ENCODE peak calls at places on chromosome 12, in four cellular contexts. V, J, O and X are unnamed samples.

GRCh38 chr12:32756476-32757158 is 920 bp upstream of the YARS2 start:
- DNase-seq in O (no peak), V (no peak), J (peak), X (no peak)

GRCh38 chr12:107558141-107558815 is 127.3 kb upstream of the PWP1 start:
- DNase-seq in J (no peak), V (no peak), O (no peak), X (no peak)

GRCh38 chr12:66235626-66236281 is 46.7 kb downstream of the IRAK3 start:
- DNase-seq in V (no peak), O (no peak), J (peak), X (no peak)

GRCh38 chr12:91111366-91112321 is at the start of gene LUM:
- DNase-seq in V (no peak), O (no peak), J (peak), X (peak)

GRCh38 chr12:31600764-31601163 is 9.8 kb upstream of the DENND5B start:
- DNase-seq in J (no peak), O (no peak), V (no peak), X (no peak)

GRCh38 chr12:92059976-92060375 is 85.7 kb downstream of the BTG1 start:
- DNase-seq in J (peak), O (no peak), V (no peak), X (no peak)

GRCh38 chr12:15152456-15152855 is 68.8 kb downstream of the RERG start:
- DNase-seq in O (no peak), J (peak), V (no peak), X (no peak)

GRCh38 chr12:107277850-107278249 is 184.5 kb upstream of the CRY1 start:
- DNase-seq in V (no peak), O (no peak), J (peak), X (peak)

GRCh38 chr12:42511656-42512055 is 77.9 kb downstream of the PRICKLE1 start:
- DNase-seq in V (no peak), O (no peak), J (no peak), X (no peak)

GRCh38 chr12:108525681-108526080 is 10.6 kb downstream of the FICD start:
- DNase-seq in V (no peak), O (no peak), J (peak), X (no peak)

GRCh38 chr12:3489057-3489456 is 1.9 kb upstream of the PRMT8 start:
- DNase-seq in V (no peak), O (no peak), J (peak), X (no peak)

GRCh38 chr12:70756118-70756517 is 118.9 kb upstream of the PTPRB start:
- DNase-seq in J (peak), O (no peak), V (no peak), X (peak)

GRCh38 chr12:117829108-117829507 is 139.7 kb downstream of the KSR2 start:
- DNase-seq in O (no peak), V (no peak), J (no peak), X (no peak)

GRCh38 chr12:99049774-99050173 is 404.7 kb downstream of the APAF1 start:
- DNase-seq in J (no peak), O (no peak), V (no peak), X (no peak)

GRCh38 chr12:66861157-66861750 is 182.4 kb upstream of the GRIP1 start:
- DNase-seq in V (peak), O (peak), J (peak), X (peak)

GRCh38 chr12:4701863-4702262 is 18.3 kb upstream of the GALNT8 start:
- DNase-seq in J (peak), O (no peak), V (no peak), X (no peak)

GRCh38 chr12:128918481-128918880 is 65.2 kb downstream of the GLT1D1 start:
- DNase-seq in O (no peak), J (no peak), V (no peak), X (no peak)

GRCh38 chr12:99223554-99223953 is 424.0 kb upstream of the GARIN6 start:
- DNase-seq in O (no peak), J (no peak), V (no peak), X (no peak)

GRCh38 chr12:53867216-53868012 is 71.2 kb upstream of the HOXC13 start:
- DNase-seq in O (no peak), J (peak), V (no peak), X (no peak)

GRCh38 chr12:132593938-132594358 is 16.4 kb downstream of the LRCOL1 start:
- DNase-seq in V (peak), J (peak), O (no peak), X (peak)

GRCh38 chr12:68375701-68376469 is 43.7 kb upstream of the MDM1 start:
- DNase-seq in V (no peak), J (peak), O (no peak), X (no peak)

GRCh38 chr12:112855375-112855774 is 51.4 kb upstream of the OAS1 start:
- DNase-seq in J (no peak), O (no peak), V (no peak), X (no peak)

GRCh38 chr12:45401008-45401407 is 185.1 kb downstream of the ANO6 start:
- DNase-seq in V (no peak), J (no peak), O (no peak), X (no peak)

GRCh38 chr12:132495629-132496207 is 5.8 kb downstream of the FBRSL1 start:
- DNase-seq in O (no peak), V (no peak), J (no peak), X (no peak)

GRCh38 chr12:71046215-71046614 is 111.6 kb downstream of the TSPAN8 start:
- DNase-seq in J (peak), V (no peak), O (no peak), X (peak)

GRCh38 chr12:132998742-132999141 is 12.6 kb downstream of the ZNF26 start:
- DNase-seq in V (no peak), O (no peak), J (no peak), X (no peak)

GRCh38 chr12:73106896-73107295 is 834.7 kb downstream of the TRHDE start:
- DNase-seq in J (no peak), O (no peak), V (no peak), X (no peak)

GRCh38 chr12:113347107-113347506 is 11.3 kb upstream of the PLBD2 start:
- DNase-seq in J (no peak), O (no peak), V (no peak), X (no peak)

GRCh38 chr12:107243316-107243715 is 150.0 kb upstream of the CRY1 start:
- DNase-seq in O (no peak), V (no peak), J (no peak), X (no peak)

GRCh38 chr12:6341439-6342139 is at the start of gene TNFRSF1A:
- DNase-seq in O (no peak), V (peak), J (peak), X (no peak)

GRCh38 chr12:123126294-123127144 is 24.4 kb downstream of the PITPNM2 start:
- DNase-seq in V (no peak), J (peak), O (no peak), X (peak)

GRCh38 chr12:42756841-42757661 is 167.5 kb upstream of the PRICKLE1 start:
- DNase-seq in O (no peak), V (no peak), J (peak), X (peak)

GRCh38 chr12:66500841-66501240 is 178.0 kb downstream of the GRIP1 start:
- DNase-seq in O (no peak), J (no peak), V (no peak), X (no peak)

GRCh38 chr12:45518516-45519235 is 210.8 kb upstream of the ARID2 start:
- DNase-seq in V (no peak), O (peak), J (no peak), X (no peak)

GRCh38 chr12:131796411-131796736 is 31.8 kb upstream of the MMP17 start:
- DNase-seq in J (no peak), O (no peak), V (no peak), X (no peak)

GRCh38 chr12:122880668-122881067 is 15.3 kb downstream of the VPS37B start:
- DNase-seq in J (peak), V (no peak), O (no peak), X (no peak)

GRCh38 chr12:132143328-132144071 is 619 bp downstream of the DDX51 start:
- DNase-seq in J (no peak), O (peak), V (no peak), X (no peak)

DNA sequence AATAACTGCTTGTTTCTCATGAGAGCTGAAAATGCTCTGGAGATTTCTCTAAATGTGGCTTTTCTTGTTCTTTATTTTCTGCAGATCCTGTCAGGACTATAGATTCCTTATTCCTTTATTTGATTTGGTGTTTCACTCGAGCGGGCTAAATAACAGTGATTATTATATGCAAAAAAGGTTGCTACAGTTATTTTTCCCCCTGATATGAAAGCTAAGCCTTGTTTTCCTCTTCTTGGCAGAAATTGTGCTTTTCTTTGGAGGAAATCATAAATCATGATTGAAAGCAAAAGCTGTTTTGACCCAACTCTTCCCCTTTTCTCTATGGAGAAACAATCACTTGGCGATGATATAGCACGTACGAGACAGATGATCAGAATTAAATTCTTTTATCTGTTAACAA is 31.3 kb downstream of the PPFIBP1 start:
- DNase-seq in O (no peak), V (no peak), J (peak), X (no peak)
- H3K4me3 ChIP-seq in O (no peak), V (no peak), J (peak), X (no peak)

GRCh38 chr12:57765698-57766463 is 997 bp downstream of the CYP27B1 start:
- DNase-seq in O (no peak), V (no peak), J (no peak), X (no peak)
- H3K4me3 ChIP-seq in O (peak), V (peak), J (peak), X (peak)

GRCh38 chr12:130163461-130164215 is 1.4 kb downstream of the FZD10 start:
- DNase-seq in V (no peak), J (no peak), O (no peak), X (no peak)
- H3K4me3 ChIP-seq in V (peak), J (no peak), O (no peak), X (no peak)

GRCh38 chr12:13948631-13949030 is 32.8 kb downstream of the GRIN2B start:
- DNase-seq in O (no peak), V (no peak), J (no peak), X (no peak)

GRCh38 chr12:13950502-13950901 is 30.9 kb downstream of the GRIN2B start:
- DNase-seq in J (no peak), V (no peak), O (no peak), X (no peak)

GRCh38 chr12:13947237-13947945 is 34.0 kb downstream of the GRIN2B start:
- DNase-seq in J (no peak), V (no peak), O (no peak), X (no peak)

GRCh38 chr12:13956060-13956590 is 25.3 kb downstream of the GRIN2B start:
- DNase-seq in V (no peak), J (no peak), O (no peak), X (no peak)

GRCh38 chr12:13952096-13952495 is 29.3 kb downstream of the GRIN2B start:
- DNase-seq in O (no peak), J (no peak), V (no peak), X (no peak)
- H3K4me3 ChIP-seq in O (no peak), J (no peak), V (no peak), X (no peak)

DNA sequence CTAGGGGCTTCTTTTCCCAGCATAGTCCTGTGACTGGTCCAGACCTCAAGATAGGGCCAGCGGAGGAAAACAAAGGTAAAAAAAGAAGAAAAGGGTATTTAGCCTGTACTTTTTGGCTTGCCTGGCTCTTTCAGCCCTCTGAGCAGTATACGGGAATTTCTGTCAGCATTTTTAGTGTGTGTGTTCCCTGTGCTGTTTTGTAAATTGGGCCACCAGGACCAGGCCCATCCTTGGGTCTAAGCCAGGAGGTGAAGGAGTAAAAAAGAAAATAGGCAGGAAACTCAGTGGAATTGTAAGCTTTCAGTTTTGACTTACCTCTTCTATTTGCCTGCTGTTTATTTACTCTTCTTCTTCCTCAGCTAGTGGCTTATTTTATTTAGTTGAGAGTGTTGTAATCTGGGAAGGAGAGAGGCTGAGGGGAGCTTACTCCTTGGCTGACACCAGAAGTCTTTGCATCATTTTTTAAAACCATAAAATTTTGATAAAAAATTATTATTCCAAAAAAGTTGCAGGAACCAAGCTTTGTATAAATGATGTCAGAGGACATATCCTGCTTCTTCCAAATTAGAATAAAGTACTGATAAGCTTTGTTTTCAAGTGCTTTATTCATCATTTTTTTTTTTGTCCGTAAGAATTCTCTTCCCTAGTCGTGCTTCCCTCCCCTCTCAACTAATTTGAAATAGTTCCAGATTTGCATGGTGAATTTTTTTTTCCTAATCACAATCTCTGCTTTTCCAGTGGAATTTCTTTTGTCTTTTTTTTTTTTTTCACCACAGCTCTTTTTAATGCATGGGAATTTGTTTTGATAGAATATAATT is 63.8 kb downstream of the DIP2B start:
- DNase-seq in O (no peak), J (peak), V (no peak), X (no peak)
- H3K4me3 ChIP-seq in O (no peak), J (no peak), V (no peak), X (no peak)

GRCh38 chr12:47902131-47902639 is 2.6 kb downstream of the VDR start:
- DNase-seq in J (no peak), V (no peak), O (no peak), X (no peak)
- H3K4me3 ChIP-seq in J (no peak), V (no peak), O (no peak), X (no peak)

DNA sequence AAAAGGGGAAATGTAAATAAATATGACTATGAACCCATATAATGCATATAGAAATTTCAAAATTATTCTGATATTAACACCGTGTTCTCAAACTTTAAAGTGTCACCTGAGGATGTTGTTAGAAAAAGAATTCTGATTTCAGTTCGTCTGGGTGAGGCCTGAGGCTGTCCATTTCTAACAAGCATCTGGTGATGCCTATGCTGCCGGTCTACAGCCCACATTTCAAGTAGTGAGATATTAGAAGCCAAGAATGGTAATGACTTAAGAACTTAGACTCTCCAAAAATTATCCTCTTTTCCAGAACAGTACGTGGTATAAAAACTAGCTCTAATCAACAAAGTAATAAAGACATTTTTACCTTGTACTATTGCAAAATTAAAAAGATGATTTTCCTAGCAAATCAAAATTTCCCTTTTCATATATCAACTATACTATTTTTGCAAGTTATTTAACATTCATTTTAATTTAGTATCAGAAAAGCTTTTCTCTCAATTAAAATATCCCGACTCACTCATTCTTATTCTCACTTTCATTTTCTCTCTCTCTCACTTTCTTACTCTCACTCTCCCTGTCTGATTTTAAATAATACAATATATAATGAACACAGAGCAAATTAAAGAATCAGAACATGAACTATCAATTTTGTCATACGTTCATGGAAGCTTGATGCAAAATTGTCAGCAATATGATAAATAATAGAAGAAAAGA is 35.0 kb downstream of the PIK3C2G start:
- DNase-seq in O (no peak), V (no peak), J (peak), X (no peak)
- H3K4me3 ChIP-seq in O (no peak), V (no peak), J (peak), X (no peak)

GRCh38 chr12:110809149-110809548 is 37.6 kb upstream of the CCDC63 start:
- DNase-seq in V (no peak), J (no peak), O (no peak), X (no peak)
- H3K4me3 ChIP-seq in V (no peak), J (no peak), O (no peak), X (no peak)

GRCh38 chr12:51848843-51849735 is 571 bp upstream of the FIGNL2 start:
- DNase-seq in V (no peak), J (no peak), O (no peak), X (no peak)
- H3K4me3 ChIP-seq in V (peak), J (no peak), O (no peak), X (no peak)

GRCh38 chr12:39329015-39329414 is 113.9 kb downstream of the KIF21A start:
- DNase-seq in O (no peak), J (peak), V (no peak), X (no peak)
- H3K4me3 ChIP-seq in O (no peak), J (no peak), V (no peak), X (no peak)